ENCODE peak calls at places on chromosomes 3 and 15, in four cellular contexts. One of them, this sample, is unnamed.

GRCh38 chr3:196603683-196604082 is 35.2 kb downstream of the FBXO45 start:
- DNase-seq in GM12878: no peak
- DNase-seq in H1: no peak
- DNase-seq in HepG2: no peak
- DNase-seq in this sample: no peak

GRCh38 chr3:23547905-23548304 is 257.9 kb upstream of the UBE2E1 start:
- DNase-seq in H1: no peak
- DNase-seq in HepG2: no peak
- DNase-seq in GM12878: no peak
- DNase-seq in this sample: no peak

GRCh38 chr3:117011687-117012250 is 302.2 kb downstream of the TUSC7 start:
- DNase-seq in H1: no peak
- DNase-seq in HepG2: no peak
- DNase-seq in GM12878: no peak
- DNase-seq in this sample: no peak

GRCh38 chr15:68271854-68272471 is 5.6 kb upstream of the FEM1B start:
- DNase-seq in HepG2: peak
- DNase-seq in GM12878: no peak
- DNase-seq in H1: no peak
- DNase-seq in this sample: no peak

GRCh38 chr15:94294556-94294955 is 63.2 kb downstream of the MCTP2 start:
- DNase-seq in GM12878: no peak
- DNase-seq in HepG2: no peak
- DNase-seq in H1: no peak
- DNase-seq in this sample: no peak

GRCh38 chr3:74267126-74267525 is 347.3 kb downstream of the CNTN3 start:
- DNase-seq in GM12878: no peak
- DNase-seq in H1: no peak
- DNase-seq in HepG2: no peak
- DNase-seq in this sample: no peak

GRCh38 chr3:72306800-72307341 is 521.9 kb upstream of the PROK2 start:
- DNase-seq in H1: peak
- DNase-seq in GM12878: no peak
- DNase-seq in HepG2: no peak
- DNase-seq in this sample: no peak

GRCh38 chr3:50862221-50862620 is 187.5 kb downstream of the DOCK3 start:
- DNase-seq in GM12878: no peak
- DNase-seq in H1: peak
- DNase-seq in HepG2: no peak
- DNase-seq in this sample: no peak

GRCh38 chr3:14379842-14380241 is 22.6 kb upstream of the SLC6A6 start:
- DNase-seq in H1: no peak
- DNase-seq in GM12878: no peak
- DNase-seq in HepG2: no peak
- DNase-seq in this sample: no peak

GRCh38 chr3:57421336-57421735 is 122.8 kb downstream of the DNAH12 start:
- DNase-seq in H1: no peak
- DNase-seq in GM12878: no peak
- DNase-seq in HepG2: no peak
- DNase-seq in this sample: no peak

GRCh38 chr15:59138243-59138642 is 33.3 kb downstream of the CCNB2 start:
- DNase-seq in H1: peak
- DNase-seq in GM12878: no peak
- DNase-seq in HepG2: peak
- DNase-seq in this sample: peak

GRCh38 chr15:40452296-40453090 is 11.7 kb downstream of the BAHD1 start:
- DNase-seq in H1: no peak
- DNase-seq in GM12878: no peak
- DNase-seq in HepG2: no peak
- DNase-seq in this sample: no peak

GRCh38 chr3:190378240-190378891 is 9.6 kb upstream of the CLDN16 start:
- DNase-seq in GM12878: no peak
- DNase-seq in HepG2: no peak
- DNase-seq in H1: no peak
- DNase-seq in this sample: no peak

GRCh38 chr3:188568750-188569149 is 414.8 kb downstream of the LPP start:
- DNase-seq in GM12878: no peak
- DNase-seq in HepG2: no peak
- DNase-seq in H1: no peak
- DNase-seq in this sample: no peak

GRCh38 chr15:83292317-83292716 is 7.9 kb upstream of the BNC1 start:
- DNase-seq in H1: no peak
- DNase-seq in HepG2: no peak
- DNase-seq in GM12878: no peak
- DNase-seq in this sample: no peak

GRCh38 chr15:95875141-95875643 is 455.3 kb upstream of the NR2F2 start:
- DNase-seq in HepG2: peak
- DNase-seq in H1: no peak
- DNase-seq in GM12878: no peak
- DNase-seq in this sample: no peak

GRCh38 chr3:16927485-16927884 is 42.7 kb downstream of the PLCL2 start:
- DNase-seq in HepG2: no peak
- DNase-seq in GM12878: no peak
- DNase-seq in H1: no peak
- DNase-seq in this sample: no peak

GRCh38 chr3:138338244-138338643 is 8.6 kb upstream of the NME9 start:
- DNase-seq in GM12878: no peak
- DNase-seq in H1: no peak
- DNase-seq in HepG2: no peak
- DNase-seq in this sample: no peak

GRCh38 chr15:74343127-74343796 is 24.2 kb downstream of the CYP11A1 start:
- DNase-seq in H1: no peak
- DNase-seq in GM12878: no peak
- DNase-seq in HepG2: no peak
- DNase-seq in this sample: no peak

GRCh38 chr3:141894524-141895176 is 18.2 kb downstream of the ATP1B3 start:
- DNase-seq in HepG2: peak
- DNase-seq in GM12878: no peak
- DNase-seq in H1: no peak
- DNase-seq in this sample: no peak

GRCh38 chr15:39074341-39074740 is 506.5 kb upstream of the THBS1 start:
- DNase-seq in H1: no peak
- DNase-seq in HepG2: no peak
- DNase-seq in GM12878: no peak
- DNase-seq in this sample: no peak

GRCh38 chr3:192467230-192468186 is 259.8 kb downstream of the FGF12 start:
- DNase-seq in HepG2: peak
- DNase-seq in GM12878: peak
- DNase-seq in H1: peak
- DNase-seq in this sample: peak

GRCh38 chr3:94158461-94158860 is 95.6 kb downstream of the NSUN3 start:
- DNase-seq in GM12878: no peak
- DNase-seq in H1: no peak
- DNase-seq in HepG2: no peak
- DNase-seq in this sample: no peak

GRCh38 chr15:57158997-57159668 is 217.2 kb upstream of the CGNL1 start:
- DNase-seq in GM12878: no peak
- DNase-seq in H1: no peak
- DNase-seq in HepG2: no peak
- DNase-seq in this sample: no peak

GRCh38 chr3:15601046-15601398 is 347 bp downstream of the HACL1 start:
- DNase-seq in GM12878: no peak
- DNase-seq in HepG2: no peak
- DNase-seq in H1: no peak
- DNase-seq in this sample: no peak

GRCh38 chr15:59291214-59291551 is 81.5 kb downstream of the MYO1E start:
- DNase-seq in HepG2: no peak
- DNase-seq in GM12878: no peak
- DNase-seq in H1: no peak
- DNase-seq in this sample: no peak

GRCh38 chr3:188326111-188326510 is 172.2 kb downstream of the LPP start:
- DNase-seq in HepG2: no peak
- DNase-seq in GM12878: no peak
- DNase-seq in H1: no peak
- DNase-seq in this sample: no peak

GRCh38 chr15:32855942-32856341 is 138.1 kb downstream of the GREM1 start:
- DNase-seq in HepG2: peak
- DNase-seq in H1: peak
- DNase-seq in GM12878: no peak
- DNase-seq in this sample: no peak

GRCh38 chr3:5195605-5196004 is 8.1 kb downstream of the EDEM1 start:
- DNase-seq in GM12878: no peak
- DNase-seq in H1: no peak
- DNase-seq in HepG2: no peak
- DNase-seq in this sample: no peak

GRCh38 chr15:63856711-63857458 is 23.1 kb upstream of the HERC1 start:
- DNase-seq in HepG2: no peak
- DNase-seq in H1: no peak
- DNase-seq in GM12878: no peak
- DNase-seq in this sample: no peak

GRCh38 chr3:151384741-151385174 is at the start of gene P2RY12:
- DNase-seq in GM12878: peak
- DNase-seq in HepG2: no peak
- DNase-seq in H1: no peak
- DNase-seq in this sample: no peak

DNA sequence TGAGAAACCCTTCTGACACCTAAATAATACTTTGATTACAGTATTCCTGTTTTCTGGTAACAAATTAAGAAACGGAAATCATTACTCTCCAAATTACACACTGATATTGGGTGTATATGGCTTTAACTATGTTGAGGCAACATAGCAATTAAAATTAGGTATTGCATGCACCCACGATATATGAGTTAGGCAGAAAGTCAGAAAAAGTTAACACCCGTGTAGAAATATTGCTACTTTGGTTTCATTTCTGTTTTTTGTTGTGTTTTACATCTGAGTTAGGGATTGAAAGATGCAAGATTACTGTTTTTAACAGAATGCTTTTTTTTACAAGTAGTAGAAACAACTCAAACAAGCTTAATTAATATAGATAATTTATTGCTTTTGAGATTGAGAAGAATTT is 327.8 kb downstream of the GBE1 start:
- DNase-seq in GM12878: no peak
- DNase-seq in H1: no peak
- DNase-seq in HepG2: no peak
- DNase-seq in this sample: no peak
- TF ChIP-seq POLR2A in GM12878: no peak
- TF ChIP-seq POLR2A in H1: no peak
- TF ChIP-seq POLR2A in HepG2: no peak
- TF ChIP-seq POLR2A in this sample: no peak

GRCh38 chr3:66480666-66481065 is 20.2 kb downstream of the LRIG1 start:
- DNase-seq in GM12878: peak
- DNase-seq in HepG2: peak
- DNase-seq in H1: no peak
- DNase-seq in this sample: no peak

GRCh38 chr3:66483006-66483928 is 17.6 kb downstream of the LRIG1 start:
- DNase-seq in GM12878: no peak
- DNase-seq in HepG2: no peak
- DNase-seq in H1: no peak
- DNase-seq in this sample: no peak

GRCh38 chr3:66481071-66482001 is 19.5 kb downstream of the LRIG1 start:
- DNase-seq in HepG2: peak
- DNase-seq in H1: no peak
- DNase-seq in GM12878: no peak
- DNase-seq in this sample: no peak

GRCh38 chr3:66484106-66484857 is 16.5 kb downstream of the LRIG1 start:
- DNase-seq in H1: no peak
- DNase-seq in HepG2: no peak
- DNase-seq in GM12878: no peak
- DNase-seq in this sample: no peak

GRCh38 chr3:66482005-66482404 is 18.8 kb downstream of the LRIG1 start:
- DNase-seq in GM12878: no peak
- DNase-seq in HepG2: no peak
- DNase-seq in H1: no peak
- DNase-seq in this sample: no peak
- TF ChIP-seq POLR2AphosphoS5 in GM12878: no peak
- TF ChIP-seq POLR2AphosphoS5 in HepG2: no peak
- TF ChIP-seq POLR2AphosphoS5 in H1: no peak
- TF ChIP-seq POLR2AphosphoS5 in this sample: no peak

DNA sequence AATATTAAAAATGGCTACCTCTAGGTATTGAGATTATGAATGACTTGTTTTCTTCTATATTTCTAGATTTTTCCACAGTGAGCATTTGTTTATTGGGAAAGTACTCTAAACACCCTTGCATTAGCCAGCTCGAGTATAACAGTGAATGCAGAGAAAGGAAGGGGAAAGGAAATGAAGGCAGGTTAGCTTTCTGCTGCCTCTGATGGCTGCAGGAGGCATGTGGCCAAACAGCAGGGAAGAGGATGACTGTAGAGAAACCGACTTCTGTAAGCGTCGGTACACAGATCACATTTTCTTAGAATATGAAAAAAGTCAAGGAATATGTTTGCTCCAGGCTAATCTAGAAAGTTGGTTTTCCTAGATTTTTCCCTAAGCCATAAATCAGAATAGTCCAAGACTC is 19.8 kb downstream of the GNB5 start:
- DNase-seq in HepG2: no peak
- DNase-seq in H1: no peak
- DNase-seq in GM12878: no peak
- DNase-seq in this sample: no peak
- TF ChIP-seq TAF1 in HepG2: no peak
- TF ChIP-seq TAF1 in H1: no peak
- TF ChIP-seq TAF1 in GM12878: no peak
- TF ChIP-seq TAF1 in this sample: no peak

DNA sequence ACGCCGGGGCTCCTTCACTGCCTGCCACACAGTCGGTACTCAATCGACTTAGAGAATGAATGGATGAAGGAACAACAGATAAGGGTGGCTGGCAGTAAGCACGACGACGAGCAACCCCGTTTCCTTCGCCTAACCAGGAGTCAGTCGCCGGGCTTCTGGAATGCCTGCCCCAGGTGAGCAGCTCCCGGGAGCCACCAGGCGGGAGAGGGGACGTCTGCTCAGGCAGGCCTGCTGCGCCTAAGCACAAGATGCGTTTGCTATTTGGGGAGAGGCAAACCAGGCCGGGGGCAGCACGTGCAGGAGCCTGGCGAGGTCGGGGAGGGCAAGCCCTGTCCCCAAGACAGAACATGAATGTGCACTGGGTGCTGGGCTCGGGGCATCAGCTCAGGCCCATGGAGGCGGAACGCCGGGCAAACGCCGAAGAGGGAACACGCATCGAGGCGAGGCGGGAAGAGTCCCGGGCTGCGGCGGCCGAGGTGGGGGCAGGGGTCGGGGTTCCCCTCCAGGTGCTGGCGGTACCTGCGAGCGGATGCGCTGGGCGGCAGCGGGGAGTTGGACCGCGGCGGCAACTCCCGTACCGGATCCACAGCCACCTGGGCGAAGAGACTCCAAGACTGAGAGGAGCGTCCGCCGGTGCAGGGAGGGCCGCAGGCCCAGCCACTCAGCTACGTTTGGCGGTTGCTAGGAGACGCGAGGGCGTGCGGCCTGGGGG is at the start of gene CFAP92:
- DNase-seq in H1: peak
- DNase-seq in HepG2: no peak
- DNase-seq in GM12878: no peak
- DNase-seq in this sample: peak
- TF ChIP-seq POLR2A in H1: no peak
- TF ChIP-seq POLR2A in HepG2: no peak
- TF ChIP-seq POLR2A in GM12878: no peak
- TF ChIP-seq POLR2A in this sample: no peak